ENCODE peak calls at places on chromosomes 3 and 15, in five cellular contexts. One of them, this sample, is unnamed.

GRCh38 chr3:101926594-101927105 is 77.3 kb downstream of the NFKBIZ start:
- DNase-seq in stimulated activated CD4-positive, alpha-beta T cell treated with anti-CD3 and anti-CD28 coated beads, Interleukin-1b, Interleukin-23, amount 100 ng/mL, for 4 hours: no peak
- DNase-seq in NCI-H748 treated with DMSO at 0.1 percent for 48 hours: peak
- DNase-seq in stimulated activated CD8-positive, alpha-beta memory T cell treated with anti-CD3 and anti-CD28 coated beads, Interleukin-12 subunit alpha, Interleukin-12 subunit beta, amount 100 ng/mL, for 4 hours: no peak
- DNase-seq in HTR-8/SVneo: no peak
- DNase-seq in this sample: no peak

GRCh38 chr3:189630667-189631372 is 369 bp upstream of the TP63 start:
- DNase-seq in stimulated activated CD4-positive, alpha-beta T cell treated with anti-CD3 and anti-CD28 coated beads, Interleukin-1b, Interleukin-23, amount 100 ng/mL, for 4 hours: no peak
- DNase-seq in NCI-H748 treated with DMSO at 0.1 percent for 48 hours: no peak
- DNase-seq in stimulated activated CD8-positive, alpha-beta memory T cell treated with anti-CD3 and anti-CD28 coated beads, Interleukin-12 subunit alpha, Interleukin-12 subunit beta, amount 100 ng/mL, for 4 hours: no peak
- DNase-seq in HTR-8/SVneo: no peak
- DNase-seq in this sample: no peak

GRCh38 chr3:66693461-66693912 is 192.7 kb upstream of the LRIG1 start:
- DNase-seq in stimulated activated CD4-positive, alpha-beta T cell treated with anti-CD3 and anti-CD28 coated beads, Interleukin-1b, Interleukin-23, amount 100 ng/mL, for 4 hours: no peak
- DNase-seq in NCI-H748 treated with DMSO at 0.1 percent for 48 hours: no peak
- DNase-seq in stimulated activated CD8-positive, alpha-beta memory T cell treated with anti-CD3 and anti-CD28 coated beads, Interleukin-12 subunit alpha, Interleukin-12 subunit beta, amount 100 ng/mL, for 4 hours: no peak
- DNase-seq in HTR-8/SVneo: no peak
- DNase-seq in this sample: no peak

GRCh38 chr3:21551019-21551418 is 200.0 kb downstream of the ZNF385D start:
- DNase-seq in stimulated activated CD4-positive, alpha-beta T cell treated with anti-CD3 and anti-CD28 coated beads, Interleukin-1b, Interleukin-23, amount 100 ng/mL, for 4 hours: no peak
- DNase-seq in NCI-H748 treated with DMSO at 0.1 percent for 48 hours: no peak
- DNase-seq in stimulated activated CD8-positive, alpha-beta memory T cell treated with anti-CD3 and anti-CD28 coated beads, Interleukin-12 subunit alpha, Interleukin-12 subunit beta, amount 100 ng/mL, for 4 hours: no peak
- DNase-seq in HTR-8/SVneo: no peak
- DNase-seq in this sample: no peak

GRCh38 chr3:150349314-150350097 is 58.6 kb upstream of the TSC22D2 start:
- DNase-seq in stimulated activated CD4-positive, alpha-beta T cell treated with anti-CD3 and anti-CD28 coated beads, Interleukin-1b, Interleukin-23, amount 100 ng/mL, for 4 hours: no peak
- DNase-seq in NCI-H748 treated with DMSO at 0.1 percent for 48 hours: no peak
- DNase-seq in stimulated activated CD8-positive, alpha-beta memory T cell treated with anti-CD3 and anti-CD28 coated beads, Interleukin-12 subunit alpha, Interleukin-12 subunit beta, amount 100 ng/mL, for 4 hours: no peak
- DNase-seq in HTR-8/SVneo: no peak
- DNase-seq in this sample: no peak

GRCh38 chr3:24963762-24964625 is 464.1 kb upstream of the RARB start:
- DNase-seq in stimulated activated CD4-positive, alpha-beta T cell treated with anti-CD3 and anti-CD28 coated beads, Interleukin-1b, Interleukin-23, amount 100 ng/mL, for 4 hours: no peak
- DNase-seq in NCI-H748 treated with DMSO at 0.1 percent for 48 hours: no peak
- DNase-seq in stimulated activated CD8-positive, alpha-beta memory T cell treated with anti-CD3 and anti-CD28 coated beads, Interleukin-12 subunit alpha, Interleukin-12 subunit beta, amount 100 ng/mL, for 4 hours: no peak
- DNase-seq in HTR-8/SVneo: no peak
- DNase-seq in this sample: peak

GRCh38 chr3:16468114-16469098 is 45.1 kb downstream of the RFTN1 start:
- DNase-seq in stimulated activated CD4-positive, alpha-beta T cell treated with anti-CD3 and anti-CD28 coated beads, Interleukin-1b, Interleukin-23, amount 100 ng/mL, for 4 hours: no peak
- DNase-seq in NCI-H748 treated with DMSO at 0.1 percent for 48 hours: no peak
- DNase-seq in stimulated activated CD8-positive, alpha-beta memory T cell treated with anti-CD3 and anti-CD28 coated beads, Interleukin-12 subunit alpha, Interleukin-12 subunit beta, amount 100 ng/mL, for 4 hours: no peak
- DNase-seq in HTR-8/SVneo: no peak
- DNase-seq in this sample: no peak

GRCh38 chr15:52786436-52787122 is 3.6 kb downstream of the ONECUT1 start:
- DNase-seq in stimulated activated CD4-positive, alpha-beta T cell treated with anti-CD3 and anti-CD28 coated beads, Interleukin-1b, Interleukin-23, amount 100 ng/mL, for 4 hours: no peak
- DNase-seq in NCI-H748 treated with DMSO at 0.1 percent for 48 hours: no peak
- DNase-seq in stimulated activated CD8-positive, alpha-beta memory T cell treated with anti-CD3 and anti-CD28 coated beads, Interleukin-12 subunit alpha, Interleukin-12 subunit beta, amount 100 ng/mL, for 4 hours: no peak
- DNase-seq in HTR-8/SVneo: no peak
- DNase-seq in this sample: no peak

GRCh38 chr3:25915673-25916072 is 125.8 kb downstream of the OXSM start:
- DNase-seq in stimulated activated CD4-positive, alpha-beta T cell treated with anti-CD3 and anti-CD28 coated beads, Interleukin-1b, Interleukin-23, amount 100 ng/mL, for 4 hours: no peak
- DNase-seq in NCI-H748 treated with DMSO at 0.1 percent for 48 hours: no peak
- DNase-seq in stimulated activated CD8-positive, alpha-beta memory T cell treated with anti-CD3 and anti-CD28 coated beads, Interleukin-12 subunit alpha, Interleukin-12 subunit beta, amount 100 ng/mL, for 4 hours: no peak
- DNase-seq in HTR-8/SVneo: no peak
- DNase-seq in this sample: no peak

GRCh38 chr3:127158614-127159221 is 34.2 kb upstream of the PRR23E start:
- DNase-seq in stimulated activated CD4-positive, alpha-beta T cell treated with anti-CD3 and anti-CD28 coated beads, Interleukin-1b, Interleukin-23, amount 100 ng/mL, for 4 hours: no peak
- DNase-seq in NCI-H748 treated with DMSO at 0.1 percent for 48 hours: peak
- DNase-seq in stimulated activated CD8-positive, alpha-beta memory T cell treated with anti-CD3 and anti-CD28 coated beads, Interleukin-12 subunit alpha, Interleukin-12 subunit beta, amount 100 ng/mL, for 4 hours: no peak
- DNase-seq in HTR-8/SVneo: no peak
- DNase-seq in this sample: no peak

GRCh38 chr3:161348791-161349400 is 22.4 kb downstream of the SPTSSB start:
- DNase-seq in stimulated activated CD4-positive, alpha-beta T cell treated with anti-CD3 and anti-CD28 coated beads, Interleukin-1b, Interleukin-23, amount 100 ng/mL, for 4 hours: no peak
- DNase-seq in NCI-H748 treated with DMSO at 0.1 percent for 48 hours: no peak
- DNase-seq in stimulated activated CD8-positive, alpha-beta memory T cell treated with anti-CD3 and anti-CD28 coated beads, Interleukin-12 subunit alpha, Interleukin-12 subunit beta, amount 100 ng/mL, for 4 hours: no peak
- DNase-seq in HTR-8/SVneo: no peak
- DNase-seq in this sample: peak

GRCh38 chr15:40087991-40088928 is 20.4 kb downstream of the BMF start:
- DNase-seq in stimulated activated CD4-positive, alpha-beta T cell treated with anti-CD3 and anti-CD28 coated beads, Interleukin-1b, Interleukin-23, amount 100 ng/mL, for 4 hours: no peak
- DNase-seq in NCI-H748 treated with DMSO at 0.1 percent for 48 hours: no peak
- DNase-seq in stimulated activated CD8-positive, alpha-beta memory T cell treated with anti-CD3 and anti-CD28 coated beads, Interleukin-12 subunit alpha, Interleukin-12 subunit beta, amount 100 ng/mL, for 4 hours: no peak
- DNase-seq in HTR-8/SVneo: no peak
- DNase-seq in this sample: no peak

GRCh38 chr15:43903864-43904290 is 77.1 kb downstream of the WDR76 start:
- DNase-seq in stimulated activated CD4-positive, alpha-beta T cell treated with anti-CD3 and anti-CD28 coated beads, Interleukin-1b, Interleukin-23, amount 100 ng/mL, for 4 hours: peak
- DNase-seq in NCI-H748 treated with DMSO at 0.1 percent for 48 hours: peak
- DNase-seq in stimulated activated CD8-positive, alpha-beta memory T cell treated with anti-CD3 and anti-CD28 coated beads, Interleukin-12 subunit alpha, Interleukin-12 subunit beta, amount 100 ng/mL, for 4 hours: no peak
- DNase-seq in HTR-8/SVneo: peak
- DNase-seq in this sample: peak

GRCh38 chr3:78857494-78858111 is 910.2 kb downstream of the ROBO1 start:
- DNase-seq in stimulated activated CD4-positive, alpha-beta T cell treated with anti-CD3 and anti-CD28 coated beads, Interleukin-1b, Interleukin-23, amount 100 ng/mL, for 4 hours: no peak
- DNase-seq in NCI-H748 treated with DMSO at 0.1 percent for 48 hours: peak
- DNase-seq in stimulated activated CD8-positive, alpha-beta memory T cell treated with anti-CD3 and anti-CD28 coated beads, Interleukin-12 subunit alpha, Interleukin-12 subunit beta, amount 100 ng/mL, for 4 hours: no peak
- DNase-seq in HTR-8/SVneo: no peak
- DNase-seq in this sample: no peak

GRCh38 chr3:98741121-98741716 is 21.9 kb upstream of the ST3GAL6 start:
- DNase-seq in stimulated activated CD4-positive, alpha-beta T cell treated with anti-CD3 and anti-CD28 coated beads, Interleukin-1b, Interleukin-23, amount 100 ng/mL, for 4 hours: no peak
- DNase-seq in NCI-H748 treated with DMSO at 0.1 percent for 48 hours: no peak
- DNase-seq in stimulated activated CD8-positive, alpha-beta memory T cell treated with anti-CD3 and anti-CD28 coated beads, Interleukin-12 subunit alpha, Interleukin-12 subunit beta, amount 100 ng/mL, for 4 hours: no peak
- DNase-seq in HTR-8/SVneo: peak
- DNase-seq in this sample: no peak

GRCh38 chr3:143786229-143787199 is 61.8 kb downstream of the SLC9A9 start:
- DNase-seq in stimulated activated CD4-positive, alpha-beta T cell treated with anti-CD3 and anti-CD28 coated beads, Interleukin-1b, Interleukin-23, amount 100 ng/mL, for 4 hours: no peak
- DNase-seq in NCI-H748 treated with DMSO at 0.1 percent for 48 hours: no peak
- DNase-seq in stimulated activated CD8-positive, alpha-beta memory T cell treated with anti-CD3 and anti-CD28 coated beads, Interleukin-12 subunit alpha, Interleukin-12 subunit beta, amount 100 ng/mL, for 4 hours: no peak
- DNase-seq in HTR-8/SVneo: no peak
- DNase-seq in this sample: no peak

GRCh38 chr15:79897380-79897678 is 515 bp upstream of the MTHFS start:
- DNase-seq in stimulated activated CD4-positive, alpha-beta T cell treated with anti-CD3 and anti-CD28 coated beads, Interleukin-1b, Interleukin-23, amount 100 ng/mL, for 4 hours: no peak
- DNase-seq in NCI-H748 treated with DMSO at 0.1 percent for 48 hours: no peak
- DNase-seq in stimulated activated CD8-positive, alpha-beta memory T cell treated with anti-CD3 and anti-CD28 coated beads, Interleukin-12 subunit alpha, Interleukin-12 subunit beta, amount 100 ng/mL, for 4 hours: no peak
- DNase-seq in HTR-8/SVneo: no peak
- DNase-seq in this sample: no peak

GRCh38 chr3:36734742-36735141 is 29.6 kb downstream of the DCLK3 start:
- DNase-seq in stimulated activated CD4-positive, alpha-beta T cell treated with anti-CD3 and anti-CD28 coated beads, Interleukin-1b, Interleukin-23, amount 100 ng/mL, for 4 hours: no peak
- DNase-seq in NCI-H748 treated with DMSO at 0.1 percent for 48 hours: no peak
- DNase-seq in stimulated activated CD8-positive, alpha-beta memory T cell treated with anti-CD3 and anti-CD28 coated beads, Interleukin-12 subunit alpha, Interleukin-12 subunit beta, amount 100 ng/mL, for 4 hours: no peak
- DNase-seq in HTR-8/SVneo: no peak
- DNase-seq in this sample: no peak

GRCh38 chr15:39472661-39473657 is 107.9 kb upstream of the THBS1 start:
- DNase-seq in stimulated activated CD4-positive, alpha-beta T cell treated with anti-CD3 and anti-CD28 coated beads, Interleukin-1b, Interleukin-23, amount 100 ng/mL, for 4 hours: no peak
- DNase-seq in NCI-H748 treated with DMSO at 0.1 percent for 48 hours: no peak
- DNase-seq in stimulated activated CD8-positive, alpha-beta memory T cell treated with anti-CD3 and anti-CD28 coated beads, Interleukin-12 subunit alpha, Interleukin-12 subunit beta, amount 100 ng/mL, for 4 hours: no peak
- DNase-seq in HTR-8/SVneo: no peak
- DNase-seq in this sample: no peak

GRCh38 chr3:43223670-43224364 is 62.5 kb upstream of the SNRK start:
- DNase-seq in stimulated activated CD4-positive, alpha-beta T cell treated with anti-CD3 and anti-CD28 coated beads, Interleukin-1b, Interleukin-23, amount 100 ng/mL, for 4 hours: no peak
- DNase-seq in NCI-H748 treated with DMSO at 0.1 percent for 48 hours: no peak
- DNase-seq in stimulated activated CD8-positive, alpha-beta memory T cell treated with anti-CD3 and anti-CD28 coated beads, Interleukin-12 subunit alpha, Interleukin-12 subunit beta, amount 100 ng/mL, for 4 hours: no peak
- DNase-seq in HTR-8/SVneo: no peak
- DNase-seq in this sample: no peak

GRCh38 chr3:4856986-4857385 is 122.3 kb upstream of the BHLHE40 start:
- DNase-seq in stimulated activated CD4-positive, alpha-beta T cell treated with anti-CD3 and anti-CD28 coated beads, Interleukin-1b, Interleukin-23, amount 100 ng/mL, for 4 hours: no peak
- DNase-seq in NCI-H748 treated with DMSO at 0.1 percent for 48 hours: no peak
- DNase-seq in stimulated activated CD8-positive, alpha-beta memory T cell treated with anti-CD3 and anti-CD28 coated beads, Interleukin-12 subunit alpha, Interleukin-12 subunit beta, amount 100 ng/mL, for 4 hours: no peak
- DNase-seq in HTR-8/SVneo: no peak
- DNase-seq in this sample: no peak

GRCh38 chr3:195286115-195286872 is 15.3 kb upstream of the XXYLT1 start:
- DNase-seq in stimulated activated CD4-positive, alpha-beta T cell treated with anti-CD3 and anti-CD28 coated beads, Interleukin-1b, Interleukin-23, amount 100 ng/mL, for 4 hours: no peak
- DNase-seq in NCI-H748 treated with DMSO at 0.1 percent for 48 hours: no peak
- DNase-seq in stimulated activated CD8-positive, alpha-beta memory T cell treated with anti-CD3 and anti-CD28 coated beads, Interleukin-12 subunit alpha, Interleukin-12 subunit beta, amount 100 ng/mL, for 4 hours: no peak
- DNase-seq in HTR-8/SVneo: peak
- DNase-seq in this sample: no peak

GRCh38 chr15:101607102-101607501 is 45.1 kb downstream of the TM2D3 start:
- DNase-seq in stimulated activated CD4-positive, alpha-beta T cell treated with anti-CD3 and anti-CD28 coated beads, Interleukin-1b, Interleukin-23, amount 100 ng/mL, for 4 hours: no peak
- DNase-seq in NCI-H748 treated with DMSO at 0.1 percent for 48 hours: no peak
- DNase-seq in stimulated activated CD8-positive, alpha-beta memory T cell treated with anti-CD3 and anti-CD28 coated beads, Interleukin-12 subunit alpha, Interleukin-12 subunit beta, amount 100 ng/mL, for 4 hours: no peak
- DNase-seq in HTR-8/SVneo: no peak
- DNase-seq in this sample: no peak

GRCh38 chr15:59296181-59296617 is 76.5 kb downstream of the MYO1E start:
- DNase-seq in stimulated activated CD4-positive, alpha-beta T cell treated with anti-CD3 and anti-CD28 coated beads, Interleukin-1b, Interleukin-23, amount 100 ng/mL, for 4 hours: no peak
- DNase-seq in NCI-H748 treated with DMSO at 0.1 percent for 48 hours: no peak
- DNase-seq in stimulated activated CD8-positive, alpha-beta memory T cell treated with anti-CD3 and anti-CD28 coated beads, Interleukin-12 subunit alpha, Interleukin-12 subunit beta, amount 100 ng/mL, for 4 hours: no peak
- DNase-seq in HTR-8/SVneo: no peak
- DNase-seq in this sample: no peak

GRCh38 chr3:139533781-139534443 is 5.6 kb downstream of the RBP1 start:
- DNase-seq in stimulated activated CD4-positive, alpha-beta T cell treated with anti-CD3 and anti-CD28 coated beads, Interleukin-1b, Interleukin-23, amount 100 ng/mL, for 4 hours: no peak
- DNase-seq in NCI-H748 treated with DMSO at 0.1 percent for 48 hours: no peak
- DNase-seq in stimulated activated CD8-positive, alpha-beta memory T cell treated with anti-CD3 and anti-CD28 coated beads, Interleukin-12 subunit alpha, Interleukin-12 subunit beta, amount 100 ng/mL, for 4 hours: no peak
- DNase-seq in HTR-8/SVneo: no peak
- DNase-seq in this sample: peak

GRCh38 chr3:180617049-180617448 is 15.1 kb downstream of the TTC14 start:
- DNase-seq in stimulated activated CD4-positive, alpha-beta T cell treated with anti-CD3 and anti-CD28 coated beads, Interleukin-1b, Interleukin-23, amount 100 ng/mL, for 4 hours: no peak
- DNase-seq in NCI-H748 treated with DMSO at 0.1 percent for 48 hours: no peak
- DNase-seq in stimulated activated CD8-positive, alpha-beta memory T cell treated with anti-CD3 and anti-CD28 coated beads, Interleukin-12 subunit alpha, Interleukin-12 subunit beta, amount 100 ng/mL, for 4 hours: no peak
- DNase-seq in HTR-8/SVneo: no peak
- DNase-seq in this sample: no peak

GRCh38 chr3:43203022-43203421 is 83.3 kb upstream of the SNRK start:
- DNase-seq in stimulated activated CD4-positive, alpha-beta T cell treated with anti-CD3 and anti-CD28 coated beads, Interleukin-1b, Interleukin-23, amount 100 ng/mL, for 4 hours: no peak
- DNase-seq in NCI-H748 treated with DMSO at 0.1 percent for 48 hours: no peak
- DNase-seq in stimulated activated CD8-positive, alpha-beta memory T cell treated with anti-CD3 and anti-CD28 coated beads, Interleukin-12 subunit alpha, Interleukin-12 subunit beta, amount 100 ng/mL, for 4 hours: no peak
- DNase-seq in HTR-8/SVneo: no peak
- DNase-seq in this sample: no peak

GRCh38 chr3:49333091-49333490 is 6.8 kb downstream of the USP4 start:
- DNase-seq in stimulated activated CD4-positive, alpha-beta T cell treated with anti-CD3 and anti-CD28 coated beads, Interleukin-1b, Interleukin-23, amount 100 ng/mL, for 4 hours: no peak
- DNase-seq in NCI-H748 treated with DMSO at 0.1 percent for 48 hours: no peak
- DNase-seq in stimulated activated CD8-positive, alpha-beta memory T cell treated with anti-CD3 and anti-CD28 coated beads, Interleukin-12 subunit alpha, Interleukin-12 subunit beta, amount 100 ng/mL, for 4 hours: no peak
- DNase-seq in HTR-8/SVneo: no peak
- DNase-seq in this sample: no peak

GRCh38 chr3:170440346-170440745 is 21.7 kb downstream of the CLDN11 start:
- DNase-seq in stimulated activated CD4-positive, alpha-beta T cell treated with anti-CD3 and anti-CD28 coated beads, Interleukin-1b, Interleukin-23, amount 100 ng/mL, for 4 hours: no peak
- DNase-seq in NCI-H748 treated with DMSO at 0.1 percent for 48 hours: no peak
- DNase-seq in stimulated activated CD8-positive, alpha-beta memory T cell treated with anti-CD3 and anti-CD28 coated beads, Interleukin-12 subunit alpha, Interleukin-12 subunit beta, amount 100 ng/mL, for 4 hours: no peak
- DNase-seq in HTR-8/SVneo: no peak
- DNase-seq in this sample: no peak

GRCh38 chr3:138253609-138254008 is 66.5 kb downstream of the ARMC8 start:
- DNase-seq in stimulated activated CD4-positive, alpha-beta T cell treated with anti-CD3 and anti-CD28 coated beads, Interleukin-1b, Interleukin-23, amount 100 ng/mL, for 4 hours: no peak
- DNase-seq in NCI-H748 treated with DMSO at 0.1 percent for 48 hours: no peak
- DNase-seq in stimulated activated CD8-positive, alpha-beta memory T cell treated with anti-CD3 and anti-CD28 coated beads, Interleukin-12 subunit alpha, Interleukin-12 subunit beta, amount 100 ng/mL, for 4 hours: no peak
- DNase-seq in HTR-8/SVneo: no peak
- DNase-seq in this sample: no peak

GRCh38 chr15:64019764-64020163 is 26.5 kb downstream of the DAPK2 start:
- DNase-seq in stimulated activated CD4-positive, alpha-beta T cell treated with anti-CD3 and anti-CD28 coated beads, Interleukin-1b, Interleukin-23, amount 100 ng/mL, for 4 hours: no peak
- DNase-seq in NCI-H748 treated with DMSO at 0.1 percent for 48 hours: no peak
- DNase-seq in stimulated activated CD8-positive, alpha-beta memory T cell treated with anti-CD3 and anti-CD28 coated beads, Interleukin-12 subunit alpha, Interleukin-12 subunit beta, amount 100 ng/mL, for 4 hours: no peak
- DNase-seq in HTR-8/SVneo: no peak
- DNase-seq in this sample: no peak

GRCh38 chr3:51659942-51660341 is 11.1 kb upstream of the TEX264 start:
- DNase-seq in stimulated activated CD4-positive, alpha-beta T cell treated with anti-CD3 and anti-CD28 coated beads, Interleukin-1b, Interleukin-23, amount 100 ng/mL, for 4 hours: no peak
- DNase-seq in NCI-H748 treated with DMSO at 0.1 percent for 48 hours: no peak
- DNase-seq in stimulated activated CD8-positive, alpha-beta memory T cell treated with anti-CD3 and anti-CD28 coated beads, Interleukin-12 subunit alpha, Interleukin-12 subunit beta, amount 100 ng/mL, for 4 hours: no peak
- DNase-seq in HTR-8/SVneo: no peak
- DNase-seq in this sample: no peak

GRCh38 chr3:21314688-21315087 is 436.3 kb downstream of the ZNF385D start:
- DNase-seq in stimulated activated CD4-positive, alpha-beta T cell treated with anti-CD3 and anti-CD28 coated beads, Interleukin-1b, Interleukin-23, amount 100 ng/mL, for 4 hours: no peak
- DNase-seq in NCI-H748 treated with DMSO at 0.1 percent for 48 hours: no peak
- DNase-seq in stimulated activated CD8-positive, alpha-beta memory T cell treated with anti-CD3 and anti-CD28 coated beads, Interleukin-12 subunit alpha, Interleukin-12 subunit beta, amount 100 ng/mL, for 4 hours: no peak
- DNase-seq in HTR-8/SVneo: no peak
- DNase-seq in this sample: no peak

GRCh38 chr3:177035678-177036077 is 161.6 kb downstream of the TBL1XR1 start:
- DNase-seq in stimulated activated CD4-positive, alpha-beta T cell treated with anti-CD3 and anti-CD28 coated beads, Interleukin-1b, Interleukin-23, amount 100 ng/mL, for 4 hours: no peak
- DNase-seq in NCI-H748 treated with DMSO at 0.1 percent for 48 hours: peak
- DNase-seq in stimulated activated CD8-positive, alpha-beta memory T cell treated with anti-CD3 and anti-CD28 coated beads, Interleukin-12 subunit alpha, Interleukin-12 subunit beta, amount 100 ng/mL, for 4 hours: no peak
- DNase-seq in HTR-8/SVneo: no peak
- DNase-seq in this sample: no peak

This sample was measured in HCT116.